ENCODE peak calls at places on chromosomes 6 and 20, in five cellular contexts. C is colonic mucosa, A is nephron progenitor cell, I is A549, D is stomach. X is an unnamed sample.

GRCh38 chr20:33914871-33915270 is 78.8 kb upstream of the RALY start:
- DNase-seq in C (no peak), A (no peak), I (peak), D (no peak), X (no peak)

GRCh38 chr6:130840050-130840449 is 12.8 kb downstream of the SMLR1 start:
- DNase-seq in C (no peak), A (no peak), I (no peak), D (no peak), X (no peak)

GRCh38 chr6:153568601-153569000 is 437.5 kb upstream of the RGS17 start:
- DNase-seq in C (no peak), A (no peak), I (no peak), D (no peak), X (no peak)

GRCh38 chr6:71277926-71278594 is 10.6 kb upstream of the OGFRL1 start:
- DNase-seq in C (no peak), A (no peak), I (no peak), D (no peak), X (no peak)

GRCh38 chr20:43392561-43392960 is 65.1 kb upstream of the SRSF6 start:
- DNase-seq in C (no peak), A (no peak), I (no peak), D (no peak), X (no peak)

GRCh38 chr6:19303381-19303780 is 533.8 kb upstream of the ID4 start:
- DNase-seq in C (no peak), A (no peak), I (no peak), D (peak), X (no peak)

GRCh38 chr20:35901678-35902544 is 52.4 kb downstream of the SCAND1 start:
- DNase-seq in C (no peak), A (no peak), I (peak), D (no peak), X (no peak)

GRCh38 chr6:15017251-15017650 is 228.6 kb upstream of the JARID2 start:
- DNase-seq in C (no peak), A (peak), I (no peak), D (no peak), X (no peak)

GRCh38 chr6:159214281-159214680 is 45.1 kb downstream of the FNDC1 start:
- DNase-seq in C (no peak), A (no peak), I (no peak), D (no peak), X (no peak)

GRCh38 chr20:4946585-4947378 is 54.5 kb downstream of the SLC23A2 start:
- DNase-seq in C (no peak), A (no peak), I (no peak), D (no peak), X (no peak)

GRCh38 chr20:14445310-14445709 is 107.9 kb upstream of the FLRT3 start:
- DNase-seq in C (no peak), A (no peak), I (no peak), D (no peak), X (no peak)

GRCh38 chr6:37004044-37004984 is 1.1 kb upstream of the FGD2 start:
- DNase-seq in C (no peak), A (no peak), I (no peak), D (no peak), X (no peak)

GRCh38 chr6:622462-622861 is 34.4 kb downstream of the HUS1B start:
- DNase-seq in C (no peak), A (no peak), I (no peak), D (no peak), X (no peak)

GRCh38 chr6:110949679-110950285 is 8.7 kb upstream of the GTF3C6 start:
- DNase-seq in C (no peak), A (no peak), I (peak), D (no peak), X (no peak)

GRCh38 chr20:63554361-63555278 is 661 bp downstream of the FNDC11 start:
- DNase-seq in C (no peak), A (no peak), I (no peak), D (no peak), X (no peak)

GRCh38 chr20:47406849-47407682 is 50.6 kb upstream of the ZMYND8 start:
- DNase-seq in C (no peak), A (no peak), I (no peak), D (no peak), X (no peak)

GRCh38 chr6:158414900-158415299 is 102.6 kb downstream of the TULP4 start:
- DNase-seq in C (no peak), A (no peak), I (no peak), D (no peak), X (no peak)

GRCh38 chr6:102812242-102812641 is 1418.7 kb downstream of the GRIK2 start:
- DNase-seq in C (no peak), A (no peak), I (no peak), D (no peak), X (no peak)

DNA sequence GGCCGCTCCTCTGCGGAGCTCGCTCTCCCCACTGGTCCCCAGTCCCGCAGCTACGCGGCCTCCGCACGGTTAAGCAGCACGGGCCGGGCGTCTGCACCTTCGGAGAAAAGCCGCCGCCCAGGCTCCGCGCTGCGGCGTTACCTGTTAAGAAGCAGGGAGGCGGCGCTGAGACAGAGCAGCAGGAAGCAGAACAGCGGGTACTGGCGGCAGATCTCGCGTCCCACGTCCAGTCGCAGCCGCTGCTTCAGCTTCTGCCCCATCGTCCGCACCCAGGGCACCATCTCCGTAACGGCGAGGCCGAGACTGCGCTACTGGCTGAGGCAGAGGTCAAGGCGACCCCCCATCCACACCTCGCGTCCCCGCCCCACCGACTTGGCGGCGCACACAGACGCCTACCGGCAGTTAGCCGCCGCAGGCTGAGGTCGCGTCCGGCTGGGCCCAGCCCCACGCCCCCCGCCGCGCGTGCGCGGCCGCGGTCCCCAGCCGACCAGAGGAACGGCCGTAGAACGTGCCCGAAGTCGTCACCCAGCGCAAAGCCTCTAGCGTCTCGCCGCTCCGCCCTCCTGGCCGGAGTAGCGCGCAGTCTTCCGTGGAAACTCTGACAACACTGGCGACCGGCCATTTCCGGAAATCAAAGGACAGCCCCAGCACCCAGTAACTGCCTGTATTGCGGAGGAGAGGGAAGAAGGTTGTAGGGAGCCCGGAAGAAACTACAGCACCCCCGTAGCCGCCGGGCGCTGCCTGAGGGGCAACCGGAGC is at the start of gene SNX14:
- DNase-seq in C (peak), A (peak), I (peak), D (peak), X (peak)
- TF ChIP-seq CTCF in C (no peak), A (no peak), I (no peak), D (no peak), X (peak)

GRCh38 chr6:104940881-104941693 is 15.8 kb upstream of the LIN28B start:
- DNase-seq in C (peak), A (peak), I (no peak), D (no peak), X (peak)
- TF ChIP-seq CTCF in C (no peak), A (peak), I (no peak), D (no peak), X (peak)

DNA sequence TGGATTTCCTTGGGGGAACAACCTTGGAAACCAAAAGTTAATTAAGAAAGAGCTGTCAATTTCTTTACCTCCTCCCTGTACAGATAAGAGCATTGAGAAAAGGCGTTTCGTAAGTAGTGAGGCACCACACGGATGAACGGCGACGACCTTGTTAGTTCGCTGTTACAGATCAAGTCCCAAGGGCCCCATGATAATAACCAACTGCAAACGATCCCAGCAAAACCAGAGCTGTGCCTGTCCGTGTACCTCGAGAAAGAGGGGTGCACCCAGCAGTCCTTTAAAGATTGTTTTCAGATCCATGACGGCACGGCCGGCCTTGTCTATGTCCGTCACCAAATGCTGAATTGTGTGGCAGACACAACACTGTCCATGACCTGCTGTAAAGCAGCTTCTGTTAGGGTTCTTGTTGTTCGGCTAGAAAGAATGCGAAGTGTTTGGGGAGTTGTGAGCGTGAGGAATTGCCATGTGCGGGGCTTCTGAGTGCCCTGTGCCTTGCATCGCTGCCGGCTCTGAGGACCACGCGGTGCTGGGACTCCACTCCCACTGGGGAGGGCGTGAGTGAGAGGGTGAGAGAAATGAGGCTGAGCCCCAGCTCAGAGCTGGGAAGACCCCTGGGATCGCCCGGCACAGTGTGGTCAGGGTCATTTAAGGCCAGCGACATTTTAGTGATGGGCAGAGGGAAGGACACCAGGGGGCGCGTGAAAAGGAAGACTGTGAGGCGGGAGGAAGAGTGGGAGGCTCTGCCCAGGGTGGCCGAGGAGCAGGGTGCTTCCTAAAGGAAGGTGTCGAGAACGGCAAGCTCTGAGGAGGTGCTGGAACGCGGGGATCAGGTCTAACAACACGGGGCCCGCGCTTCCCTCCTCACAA is 136.8 kb upstream of the RPS6KA2 start:
- DNase-seq in C (no peak), A (no peak), I (no peak), D (peak), X (no peak)
- TF ChIP-seq CTCF in C (no peak), A (no peak), I (no peak), D (no peak), X (no peak)

GRCh38 chr6:168335341-168335740 is 15.8 kb upstream of the DACT2 start:
- DNase-seq in C (peak), A (no peak), I (no peak), D (no peak), X (no peak)
- TF ChIP-seq CTCF in C (no peak), A (no peak), I (no peak), D (no peak), X (no peak)

GRCh38 chr20:19392344-19393140 is 180.1 kb downstream of the SLC24A3 start:
- DNase-seq in C (no peak), A (no peak), I (no peak), D (no peak), X (no peak)

GRCh38 chr20:19396466-19397081 is 184.1 kb downstream of the SLC24A3 start:
- DNase-seq in C (no peak), A (no peak), I (no peak), D (no peak), X (no peak)

GRCh38 chr20:19401096-19401495 is 188.7 kb downstream of the SLC24A3 start:
- DNase-seq in C (no peak), A (no peak), I (no peak), D (no peak), X (no peak)

GRCh38 chr20:19403549-19403948 is 191.1 kb downstream of the SLC24A3 start:
- DNase-seq in C (no peak), A (no peak), I (no peak), D (no peak), X (no peak)

DNA sequence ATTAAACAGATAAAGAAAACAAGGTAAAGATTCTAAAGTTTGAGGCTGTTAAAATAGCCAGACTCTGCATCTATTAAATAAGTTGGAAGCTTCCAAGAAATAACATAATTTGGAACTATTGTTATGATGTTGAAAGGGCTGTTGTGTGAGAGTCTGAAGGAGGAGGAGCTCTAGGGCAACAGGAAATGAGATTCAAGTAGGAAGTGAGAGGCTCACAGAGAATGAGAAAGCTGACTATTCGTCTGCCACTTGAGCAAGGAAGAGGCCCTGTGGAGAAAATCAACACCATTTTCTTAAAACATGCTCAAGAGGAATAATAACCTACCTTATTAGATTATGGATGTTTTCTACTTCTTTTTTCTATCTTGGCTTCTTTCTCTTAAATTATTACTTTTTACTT is 185.2 kb downstream of the SLC24A3 start:
- DNase-seq in C (no peak), A (no peak), I (no peak), D (no peak), X (no peak)
- TF ChIP-seq CTCF in C (no peak), A (no peak), I (no peak), D (no peak), X (no peak)

GRCh38 chr6:144896876-144897275 is 611.7 kb downstream of the UTRN start:
- DNase-seq in C (no peak), A (no peak), I (no peak), D (no peak), X (no peak)

GRCh38 chr6:144899161-144899560 is 614.0 kb downstream of the UTRN start:
- DNase-seq in C (no peak), A (no peak), I (no peak), D (no peak), X (no peak)

GRCh38 chr6:144897441-144897921 is 612.3 kb downstream of the UTRN start:
- DNase-seq in C (peak), A (no peak), I (peak), D (no peak), X (no peak)

GRCh38 chr6:144898741-144899140 is 613.6 kb downstream of the UTRN start:
- DNase-seq in C (no peak), A (no peak), I (no peak), D (no peak), X (no peak)

DNA sequence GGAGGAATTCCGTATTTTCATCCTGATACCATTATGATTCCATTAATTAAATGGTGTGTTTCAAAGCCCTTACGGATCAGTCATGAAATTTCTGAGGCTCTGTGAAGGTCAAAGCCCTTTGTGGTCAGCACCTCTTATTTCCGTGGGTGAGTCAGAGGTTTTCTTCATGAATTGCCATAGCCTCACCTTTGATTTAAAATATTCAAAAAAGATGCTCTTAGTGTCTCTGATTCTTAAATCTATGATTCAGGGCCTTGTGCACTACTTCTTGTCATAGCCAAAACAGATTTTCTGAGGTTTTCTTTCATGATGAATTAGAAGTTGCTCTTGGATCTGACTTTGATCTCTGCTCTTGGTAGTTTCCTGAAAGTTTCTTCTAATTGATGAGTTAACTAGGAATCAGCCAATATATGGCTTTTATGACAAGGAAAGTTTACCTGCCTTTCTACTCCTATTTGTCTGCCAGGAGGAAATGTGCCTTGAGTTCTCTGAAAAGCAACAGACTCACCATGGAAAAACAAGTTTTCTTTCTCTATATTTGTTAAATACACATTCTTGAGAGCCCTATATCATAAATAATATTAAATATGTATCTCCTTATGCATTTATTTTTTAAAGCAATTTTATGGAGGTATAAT is 613.0 kb downstream of the UTRN start:
- DNase-seq in C (no peak), A (no peak), I (no peak), D (no peak), X (no peak)
- TF ChIP-seq CTCF in C (no peak), A (no peak), I (no peak), D (no peak), X (no peak)

DNA sequence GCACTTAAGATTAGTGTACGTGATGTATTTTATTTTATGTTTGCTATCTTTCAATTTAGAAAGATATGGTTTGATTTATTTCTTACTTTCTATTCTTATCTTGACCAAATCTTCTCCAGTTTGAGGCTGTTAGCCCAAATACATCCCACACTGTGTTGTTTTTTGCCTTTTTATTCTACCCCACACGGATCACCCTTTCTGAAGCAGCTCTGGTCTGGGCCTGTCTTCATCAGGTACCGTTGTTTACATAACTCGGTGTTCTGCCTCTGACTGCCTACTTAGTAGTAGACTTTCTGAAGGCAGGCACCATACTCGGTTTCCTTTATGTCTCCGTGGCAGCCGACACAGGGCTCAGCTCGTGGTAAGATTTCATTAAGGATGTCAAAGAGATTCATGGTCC is 95.0 kb downstream of the PHACTR1 start:
- DNase-seq in C (no peak), A (no peak), I (no peak), D (no peak), X (no peak)
- TF ChIP-seq CTCF in C (no peak), A (no peak), I (no peak), D (no peak), X (no peak)

X was measured in type B pancreatic cell.